ENCODE peak calls at places on chromosomes 1 and 21, in eight cellular contexts. One of them, this sample, is unnamed.

GRCh38 chr1:110677526-110677925 is 2.8 kb upstream of the KCNA3 start:
- DNase-seq in neuronal stem cell: no peak
- DNase-seq in SK-N-SH: no peak
- DNase-seq in fibroblast of lung: no peak
- DNase-seq in mesendoderm: no peak
- DNase-seq in HepG2: peak; percentile 12
- DNase-seq in GM23248: no peak
- DNase-seq in neural progenitor cell: no peak
- DNase-seq in this sample: no peak

GRCh38 chr1:181179279-181179979 is 90.9 kb downstream of the IER5 start:
- DNase-seq in neuronal stem cell: no peak
- DNase-seq in SK-N-SH: no peak
- DNase-seq in fibroblast of lung: no peak
- DNase-seq in mesendoderm: peak; percentile 55
- DNase-seq in HepG2: no peak
- DNase-seq in GM23248: no peak
- DNase-seq in neural progenitor cell: no peak
- DNase-seq in this sample: no peak

GRCh38 chr1:67711850-67712202 is 26.8 kb downstream of the GADD45A start:
- DNase-seq in neuronal stem cell: no peak
- DNase-seq in SK-N-SH: no peak
- DNase-seq in fibroblast of lung: no peak
- DNase-seq in mesendoderm: peak; percentile 33
- DNase-seq in HepG2: no peak
- DNase-seq in GM23248: no peak
- DNase-seq in neural progenitor cell: no peak
- DNase-seq in this sample: no peak

GRCh38 chr1:57222307-57222706 is 201.6 kb downstream of the DAB1 start:
- DNase-seq in neuronal stem cell: no peak
- DNase-seq in SK-N-SH: no peak
- DNase-seq in fibroblast of lung: no peak
- DNase-seq in mesendoderm: no peak
- DNase-seq in HepG2: no peak
- DNase-seq in GM23248: peak; percentile 20
- DNase-seq in neural progenitor cell: no peak
- DNase-seq in this sample: no peak

GRCh38 chr1:15180945-15181523 is 27.5 kb downstream of the TMEM51 start:
- DNase-seq in neuronal stem cell: no peak
- DNase-seq in SK-N-SH: no peak
- DNase-seq in fibroblast of lung: no peak
- DNase-seq in mesendoderm: no peak
- DNase-seq in HepG2: no peak
- DNase-seq in GM23248: no peak
- DNase-seq in neural progenitor cell: no peak
- DNase-seq in this sample: no peak

GRCh38 chr21:25518491-25518911 is 88.8 kb downstream of the MRPL39 start:
- DNase-seq in neuronal stem cell: no peak
- DNase-seq in SK-N-SH: no peak
- DNase-seq in fibroblast of lung: peak; percentile 11
- DNase-seq in mesendoderm: peak; percentile 82
- DNase-seq in HepG2: no peak
- DNase-seq in GM23248: no peak
- DNase-seq in neural progenitor cell: peak; percentile 5
- DNase-seq in this sample: no peak

GRCh38 chr21:14523234-14523633 is 22.9 kb downstream of the SAMSN1 start:
- DNase-seq in neuronal stem cell: no peak
- DNase-seq in SK-N-SH: no peak
- DNase-seq in fibroblast of lung: no peak
- DNase-seq in mesendoderm: no peak
- DNase-seq in HepG2: no peak
- DNase-seq in GM23248: no peak
- DNase-seq in neural progenitor cell: no peak
- DNase-seq in this sample: no peak

GRCh38 chr1:109598156-109598555 is 21.3 kb downstream of the GNAT2 start:
- DNase-seq in neuronal stem cell: no peak
- DNase-seq in SK-N-SH: no peak
- DNase-seq in fibroblast of lung: no peak
- DNase-seq in mesendoderm: no peak
- DNase-seq in HepG2: no peak
- DNase-seq in GM23248: no peak
- DNase-seq in neural progenitor cell: no peak
- DNase-seq in this sample: no peak

GRCh38 chr1:5763971-5764370 is 228.3 kb downstream of the NPHP4 start:
- DNase-seq in neuronal stem cell: no peak
- DNase-seq in SK-N-SH: no peak
- DNase-seq in fibroblast of lung: no peak
- DNase-seq in mesendoderm: no peak
- DNase-seq in HepG2: no peak
- DNase-seq in GM23248: no peak
- DNase-seq in neural progenitor cell: no peak
- DNase-seq in this sample: no peak

GRCh38 chr1:168879906-168880734 is 151.1 kb upstream of the DPT start:
- DNase-seq in neuronal stem cell: no peak
- DNase-seq in SK-N-SH: no peak
- DNase-seq in fibroblast of lung: no peak
- DNase-seq in mesendoderm: no peak
- DNase-seq in HepG2: no peak
- DNase-seq in GM23248: peak; percentile 50
- DNase-seq in neural progenitor cell: peak; percentile 3
- DNase-seq in this sample: no peak

GRCh38 chr1:38138498-38139233 is 92.1 kb upstream of the POU3F1 start:
- DNase-seq in neuronal stem cell: no peak
- DNase-seq in SK-N-SH: no peak
- DNase-seq in fibroblast of lung: peak; percentile 98
- DNase-seq in mesendoderm: peak; percentile 67
- DNase-seq in HepG2: peak; percentile 35
- DNase-seq in GM23248: peak; percentile 99
- DNase-seq in neural progenitor cell: peak; percentile 48
- DNase-seq in this sample: peak; percentile 97

GRCh38 chr1:181488884-181489283 is 5.6 kb downstream of the CACNA1E start:
- DNase-seq in neuronal stem cell: no peak
- DNase-seq in SK-N-SH: no peak
- DNase-seq in fibroblast of lung: no peak
- DNase-seq in mesendoderm: no peak
- DNase-seq in HepG2: no peak
- DNase-seq in GM23248: no peak
- DNase-seq in neural progenitor cell: no peak
- DNase-seq in this sample: no peak

GRCh38 chr1:37682334-37682987 is 9.9 kb upstream of the CDCA8 start:
- DNase-seq in neuronal stem cell: peak; percentile 74
- DNase-seq in SK-N-SH: peak; percentile 63
- DNase-seq in fibroblast of lung: peak; percentile 41
- DNase-seq in mesendoderm: peak; percentile 70
- DNase-seq in HepG2: peak; percentile 38
- DNase-seq in GM23248: peak; percentile 73
- DNase-seq in neural progenitor cell: peak; percentile 77
- DNase-seq in this sample: peak; percentile 19

GRCh38 chr1:65476327-65476726 is 55.9 kb downstream of the LEPR start:
- DNase-seq in neuronal stem cell: no peak
- DNase-seq in SK-N-SH: no peak
- DNase-seq in fibroblast of lung: no peak
- DNase-seq in mesendoderm: no peak
- DNase-seq in HepG2: peak; percentile 75
- DNase-seq in GM23248: no peak
- DNase-seq in neural progenitor cell: no peak
- DNase-seq in this sample: no peak

GRCh38 chr1:57198912-57199311 is 224.9 kb downstream of the DAB1 start:
- DNase-seq in neuronal stem cell: no peak
- DNase-seq in SK-N-SH: no peak
- DNase-seq in fibroblast of lung: no peak
- DNase-seq in mesendoderm: no peak
- DNase-seq in HepG2: no peak
- DNase-seq in GM23248: no peak
- DNase-seq in neural progenitor cell: no peak
- DNase-seq in this sample: no peak

GRCh38 chr1:999797-1000356 is at the start of gene HES4:
- DNase-seq in neuronal stem cell: peak; percentile 91
- DNase-seq in SK-N-SH: peak; percentile 73
- DNase-seq in fibroblast of lung: peak; percentile 90
- DNase-seq in mesendoderm: peak; percentile 92
- DNase-seq in HepG2: peak; percentile 87
- DNase-seq in GM23248: peak; percentile 95
- DNase-seq in neural progenitor cell: peak; percentile 98
- DNase-seq in this sample: peak; percentile 82

GRCh38 chr1:41740058-41740457 is 178.7 kb downstream of the HIVEP3 start:
- DNase-seq in neuronal stem cell: no peak
- DNase-seq in SK-N-SH: no peak
- DNase-seq in fibroblast of lung: no peak
- DNase-seq in mesendoderm: no peak
- DNase-seq in HepG2: no peak
- DNase-seq in GM23248: no peak
- DNase-seq in neural progenitor cell: no peak
- DNase-seq in this sample: no peak

GRCh38 chr1:111249960-111250359 is 22.4 kb downstream of the CHI3L2 start:
- DNase-seq in neuronal stem cell: no peak
- DNase-seq in SK-N-SH: no peak
- DNase-seq in fibroblast of lung: no peak
- DNase-seq in mesendoderm: peak; percentile 18
- DNase-seq in HepG2: peak; percentile 76
- DNase-seq in GM23248: no peak
- DNase-seq in neural progenitor cell: peak; percentile 45
- DNase-seq in this sample: no peak

GRCh38 chr1:44266400-44267344 is 53.4 kb downstream of the DMAP1 start:
- DNase-seq in neuronal stem cell: no peak
- DNase-seq in SK-N-SH: no peak
- DNase-seq in fibroblast of lung: no peak
- DNase-seq in mesendoderm: no peak
- DNase-seq in HepG2: no peak
- DNase-seq in GM23248: no peak
- DNase-seq in neural progenitor cell: no peak
- DNase-seq in this sample: no peak

DNA sequence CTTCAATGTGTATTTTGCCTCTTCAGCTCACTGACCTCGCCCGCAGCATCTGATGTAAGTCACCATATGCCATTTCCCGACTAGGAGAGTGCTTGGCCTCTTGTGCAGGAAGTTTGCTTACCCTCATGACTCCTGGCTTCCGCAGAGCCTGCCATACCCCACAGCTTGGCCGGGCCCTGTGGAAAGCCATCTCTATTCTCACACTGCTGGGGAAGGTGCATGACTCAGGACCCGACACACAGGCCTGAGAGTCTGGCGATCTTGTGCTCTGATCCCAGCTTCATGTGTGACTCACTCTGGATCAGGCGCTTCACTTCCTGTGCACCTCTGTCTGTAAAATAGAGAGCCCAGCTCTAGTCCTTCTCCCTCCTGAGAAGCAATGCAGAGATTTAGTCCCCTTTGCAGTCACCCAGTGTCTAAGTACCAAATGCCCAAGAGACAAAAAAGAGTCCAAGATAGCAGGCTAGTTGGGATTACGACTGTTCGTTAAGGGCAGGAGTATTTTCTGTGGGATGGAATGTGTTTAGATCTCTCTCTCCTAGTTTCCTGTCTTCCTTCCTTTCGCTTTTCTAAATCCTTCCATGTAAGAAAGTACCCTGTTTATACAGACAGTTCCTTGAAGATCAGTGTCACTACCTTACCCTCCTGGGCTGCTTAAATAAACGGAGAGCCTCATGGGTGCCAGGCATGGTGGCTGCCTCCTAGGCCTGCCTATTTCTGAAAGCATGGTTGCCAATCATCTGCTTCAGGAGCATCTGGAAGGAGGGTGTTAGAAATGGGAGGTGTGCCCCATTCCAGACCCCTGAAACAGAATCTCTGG is 62.8 kb upstream of the KIF26B start:
- DNase-seq in neuronal stem cell: no peak
- DNase-seq in SK-N-SH: peak; percentile 46
- DNase-seq in fibroblast of lung: peak; percentile 99
- DNase-seq in mesendoderm: peak; percentile 70
- DNase-seq in HepG2: peak; percentile 84
- DNase-seq in GM23248: peak; percentile 99
- DNase-seq in neural progenitor cell: no peak
- DNase-seq in this sample: peak; percentile 98
- H3K9ac ChIP-seq in neuronal stem cell: no peak overlapping the region
- H3K9ac ChIP-seq in SK-N-SH: peak overlapping the region; percentile 61
- H3K9ac ChIP-seq in fibroblast of lung: peak overlapping the region; percentile 24
- H3K9ac ChIP-seq in mesendoderm: no peak overlapping the region
- H3K9ac ChIP-seq in HepG2: peak overlapping the region; percentile 37
- H3K9ac ChIP-seq in GM23248: peak overlapping the region; percentile 64
- H3K9ac ChIP-seq in neural progenitor cell: no peak overlapping the region
- H3K9ac ChIP-seq in this sample: peak overlapping the region; percentile 66

DNA sequence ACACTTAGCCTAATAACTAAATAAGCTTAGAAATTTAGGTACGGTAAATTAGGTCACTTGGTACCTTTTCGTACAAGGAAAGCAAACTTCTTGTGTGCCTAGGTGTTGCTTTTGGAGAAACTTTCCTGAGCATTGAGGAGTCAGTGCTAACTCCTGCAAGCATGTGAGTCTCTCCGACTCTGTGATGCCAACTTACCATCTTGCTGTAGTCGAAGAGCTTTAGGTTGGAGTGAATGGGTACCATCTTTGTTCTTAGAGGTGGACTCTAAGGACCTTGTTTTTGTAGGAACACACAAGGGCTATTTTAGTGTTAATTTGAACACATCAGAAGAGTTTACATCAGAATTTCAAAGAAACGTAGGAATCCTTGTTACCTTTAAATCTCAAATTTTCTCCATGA is 688.9 kb downstream of the USP25 start:
- DNase-seq in neuronal stem cell: no peak
- DNase-seq in SK-N-SH: no peak
- DNase-seq in fibroblast of lung: peak; percentile 18
- DNase-seq in mesendoderm: no peak
- DNase-seq in HepG2: no peak
- DNase-seq in GM23248: no peak
- DNase-seq in neural progenitor cell: no peak
- DNase-seq in this sample: peak; percentile 16
- H3K9ac ChIP-seq in neuronal stem cell: no peak overlapping the region
- H3K9ac ChIP-seq in SK-N-SH: no peak overlapping the region
- H3K9ac ChIP-seq in fibroblast of lung: no peak overlapping the region
- H3K9ac ChIP-seq in mesendoderm: no peak overlapping the region
- H3K9ac ChIP-seq in HepG2: no peak overlapping the region
- H3K9ac ChIP-seq in GM23248: peak overlapping the region; percentile 23
- H3K9ac ChIP-seq in neural progenitor cell: no peak overlapping the region
- H3K9ac ChIP-seq in this sample: peak overlapping the region; percentile 88

GRCh38 chr21:32392299-32392879 is 423 bp downstream of the URB1 start:
- DNase-seq in neuronal stem cell: no peak
- DNase-seq in SK-N-SH: no peak
- DNase-seq in fibroblast of lung: peak; percentile 16
- DNase-seq in mesendoderm: peak; percentile 26
- DNase-seq in HepG2: no peak
- DNase-seq in GM23248: peak; percentile 51
- DNase-seq in neural progenitor cell: peak; percentile 23
- DNase-seq in this sample: no peak
- H3K9ac ChIP-seq in neuronal stem cell: peak overlapping the region; percentile 61
- H3K9ac ChIP-seq in SK-N-SH: peak overlapping the region; percentile 73
- H3K9ac ChIP-seq in fibroblast of lung: peak overlapping the region; percentile 76
- H3K9ac ChIP-seq in mesendoderm: peak overlapping the region; percentile 90
- H3K9ac ChIP-seq in HepG2: peak overlapping the region; percentile 79
- H3K9ac ChIP-seq in GM23248: peak overlapping the region; percentile 79
- H3K9ac ChIP-seq in neural progenitor cell: peak overlapping the region; percentile 6
- H3K9ac ChIP-seq in this sample: peak overlapping the region; percentile 85

DNA sequence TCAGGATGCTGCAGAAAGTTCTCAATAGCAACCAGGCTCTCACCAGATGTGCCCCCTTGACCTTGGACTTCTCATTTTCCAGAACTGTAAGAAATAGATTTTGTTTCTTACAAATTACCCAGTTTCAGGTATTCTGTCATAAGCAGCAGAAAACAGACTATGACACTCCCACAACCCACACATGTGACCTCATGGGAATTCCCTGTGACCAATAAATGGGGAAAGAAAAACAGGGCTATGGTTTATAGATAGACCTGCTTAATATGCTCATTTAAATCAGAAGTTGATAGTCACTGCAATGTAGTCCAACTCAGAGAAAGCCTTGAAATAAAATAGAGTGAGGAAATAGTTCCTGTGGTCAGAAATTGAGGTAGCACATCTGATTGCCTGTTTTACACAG is 380.9 kb upstream of the PTBP2 start:
- DNase-seq in neuronal stem cell: no peak
- DNase-seq in SK-N-SH: no peak
- DNase-seq in fibroblast of lung: no peak
- DNase-seq in mesendoderm: no peak
- DNase-seq in HepG2: no peak
- DNase-seq in GM23248: no peak
- DNase-seq in neural progenitor cell: no peak
- DNase-seq in this sample: no peak
- H3K9ac ChIP-seq in neuronal stem cell: no peak overlapping the region
- H3K9ac ChIP-seq in SK-N-SH: no peak overlapping the region
- H3K9ac ChIP-seq in fibroblast of lung: no peak overlapping the region
- H3K9ac ChIP-seq in mesendoderm: no peak overlapping the region
- H3K9ac ChIP-seq in HepG2: no peak overlapping the region
- H3K9ac ChIP-seq in GM23248: no peak overlapping the region
- H3K9ac ChIP-seq in neural progenitor cell: no peak overlapping the region
- H3K9ac ChIP-seq in this sample: no peak overlapping the region